ENCODE peak calls at places on chromosomes 1 and 21, in six cellular contexts. C, V, Z, H, L and N are unnamed samples. For H3K79me2, the result is how much of the 10 kb centered on the place peaks cover.

GRCh38 chr1:154320882-154321608 is at the start of gene AQP10:
- DNase-seq in C (no peak), L (no peak), V (no peak), Z (no peak), H (peak), N (no peak)

GRCh38 chr1:191134796-191135195 is 657.1 kb upstream of the BRINP3 start:
- DNase-seq in L (no peak), Z (no peak), V (no peak), H (peak), C (no peak), N (no peak)

GRCh38 chr21:44304846-44305245 is 5.0 kb downstream of the PFKL start:
- DNase-seq in H (peak), C (no peak), V (peak), L (no peak), Z (peak), N (peak)

GRCh38 chr1:204728456-204728855 is 42.9 kb upstream of the LRRN2 start:
- DNase-seq in V (no peak), Z (no peak), H (no peak), C (no peak), L (no peak), N (peak)

GRCh38 chr1:6386371-6386949 is 7.1 kb downstream of the ACOT7 start:
- DNase-seq in H (peak), C (no peak), Z (no peak), V (no peak), L (peak), N (peak)

GRCh38 chr1:182350839-182351238 is 40.8 kb downstream of the GLUL start:
- DNase-seq in Z (no peak), V (no peak), H (no peak), C (no peak), L (no peak), N (no peak)

GRCh38 chr1:18149113-18149641 is 41.6 kb downstream of the IGSF21 start:
- DNase-seq in H (peak), C (no peak), L (no peak), V (peak), Z (peak), N (peak)

GRCh38 chr1:38835230-38835827 is 24.2 kb downstream of the RRAGC start:
- DNase-seq in C (peak), H (peak), V (peak), L (peak), Z (peak), N (peak)

GRCh38 chr21:41758550-41758949 is 8.3 kb downstream of the RIPK4 start:
- DNase-seq in Z (no peak), C (peak), L (peak), H (no peak), V (no peak), N (peak)

GRCh38 chr21:30126575-30126974 is 40.0 kb downstream of the CLDN17 start:
- DNase-seq in H (no peak), Z (no peak), L (no peak), V (no peak), C (no peak), N (peak)

GRCh38 chr1:182570611-182570970 is 18.5 kb downstream of the RNASEL start:
- DNase-seq in C (no peak), Z (no peak), H (no peak), L (no peak), V (no peak), N (no peak)

GRCh38 chr1:20063861-20064292 is 6.1 kb upstream of the PLA2G5 start:
- DNase-seq in L (no peak), V (no peak), H (peak), Z (no peak), C (peak), N (peak)

GRCh38 chr21:38032402-38032801 is 116.1 kb upstream of the KCNJ6 start:
- DNase-seq in L (no peak), H (no peak), C (no peak), V (no peak), Z (no peak), N (no peak)

GRCh38 chr1:223273511-223273910 is 90.5 kb downstream of the SUSD4 start:
- DNase-seq in C (no peak), H (no peak), L (no peak), V (no peak), Z (no peak), N (no peak)

GRCh38 chr1:106986603-106987002 is 69.9 kb upstream of the PRMT6 start:
- DNase-seq in C (no peak), L (no peak), H (no peak), V (peak), Z (no peak), N (no peak)

GRCh38 chr1:147099192-147099591 is 73.1 kb downstream of the PRKAB2 start:
- DNase-seq in H (no peak), Z (no peak), C (no peak), V (no peak), L (no peak), N (peak)

GRCh38 chr1:157834430-157834829 is 7.2 kb downstream of the CD5L start:
- DNase-seq in H (no peak), Z (no peak), L (no peak), V (no peak), C (no peak), N (no peak)

GRCh38 chr1:184493987-184494388 is 107.2 kb downstream of the C1orf21 start:
- DNase-seq in V (no peak), C (no peak), L (no peak), H (no peak), Z (no peak), N (no peak)

GRCh38 chr1:209564904-209565303 is 18.6 kb upstream of the CAMK1G start:
- DNase-seq in L (no peak), C (no peak), Z (no peak), H (no peak), V (no peak), N (no peak)
- H3K27ac ChIP-seq in L (no peak), C (no peak), Z (no peak), H (no peak), V (no peak), N (no peak)

GRCh38 chr1:98049370-98050115 is 128.7 kb upstream of the DPYD start:
- DNase-seq in V (peak), L (no peak), C (no peak), H (peak), Z (peak), N (no peak)
- H3K79me2 ChIP-seq in V (under half), L (under half), C (under half), H (under half), Z (under half), N (under half)

DNA sequence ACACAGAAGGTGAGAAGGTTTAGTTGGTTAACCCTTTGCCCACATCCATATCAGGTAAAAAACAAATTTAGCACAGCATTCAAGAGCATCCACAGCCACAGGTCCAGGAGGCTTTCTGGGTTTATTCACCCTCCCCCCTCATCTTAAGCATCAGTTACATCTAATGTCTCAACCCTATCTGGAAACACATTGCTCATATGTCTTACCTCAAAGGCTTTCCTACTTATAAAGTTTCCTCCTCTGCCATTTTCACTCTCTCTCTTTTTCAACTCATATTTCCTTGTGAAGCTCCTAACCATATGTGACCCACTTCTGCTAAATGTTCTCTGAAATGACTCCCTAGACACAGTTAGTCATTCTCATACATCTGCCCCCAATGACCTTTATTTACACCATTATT is 47.9 kb upstream of the RUNX1 start:
- DNase-seq in Z (no peak), L (no peak), H (no peak), V (no peak), C (no peak), N (no peak)
- H3K27ac ChIP-seq in Z (no peak), L (no peak), H (no peak), V (no peak), C (no peak), N (no peak)

DNA sequence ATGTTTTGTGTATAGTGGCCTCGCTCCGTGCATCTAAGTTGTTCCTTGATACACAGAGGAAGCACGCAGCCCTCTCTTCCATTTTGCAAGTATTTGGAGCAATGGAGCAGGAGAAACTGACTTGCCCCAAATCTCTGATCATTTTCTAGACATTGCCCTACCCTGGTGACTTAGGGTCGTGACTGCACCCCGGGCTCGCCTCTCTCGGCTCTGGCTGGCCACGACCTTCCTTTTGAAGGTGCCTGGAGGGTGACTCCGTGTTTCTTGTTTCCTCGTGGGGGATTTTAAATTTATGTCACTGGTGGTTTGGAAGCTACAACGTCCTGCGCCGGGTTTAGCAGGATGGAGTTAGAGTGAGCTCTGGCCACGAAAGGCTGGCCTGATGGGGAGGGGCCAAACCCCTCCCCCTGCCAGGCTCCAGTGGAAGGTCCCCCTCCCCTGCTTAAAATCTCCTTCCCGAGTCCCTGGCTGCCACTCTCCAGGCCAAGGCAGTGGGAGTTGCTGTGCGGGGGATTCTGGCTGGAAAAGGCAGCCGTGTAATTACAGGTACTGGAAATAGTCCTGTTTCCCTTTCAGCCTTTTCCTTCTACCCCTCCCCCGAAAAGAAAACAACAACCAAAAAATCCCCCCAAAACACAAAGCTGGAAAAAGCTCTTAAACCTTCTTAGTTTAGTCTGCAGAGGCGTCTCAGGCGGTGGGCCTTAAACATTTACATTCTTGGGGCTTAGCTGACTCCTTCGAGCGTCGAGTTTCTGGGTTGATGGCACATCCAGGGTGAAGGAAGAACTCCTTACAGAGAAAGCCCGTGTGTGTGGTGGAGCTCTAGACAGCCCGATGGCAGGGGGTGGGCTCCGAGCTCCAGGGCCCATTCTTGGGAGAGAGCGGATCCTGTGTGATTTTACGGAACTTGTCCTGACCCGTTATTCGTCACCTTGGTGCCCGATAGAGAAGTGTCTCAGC is 28.1 kb downstream of the SPSB1 start:
- DNase-seq in V (peak), H (no peak), L (no peak), Z (no peak), C (no peak), N (no peak)
- H3K79me2 ChIP-seq in V (under half), H (half or more), L (under half), Z (under half), C (under half), N (half or more)

GRCh38 chr1:221001167-221001566 is 121.9 kb downstream of the HLX start:
- DNase-seq in L (no peak), C (no peak), Z (no peak), H (no peak), V (no peak), N (no peak)
- H3K27ac ChIP-seq in L (no peak), C (no peak), Z (no peak), H (no peak), V (no peak), N (no peak)

DNA sequence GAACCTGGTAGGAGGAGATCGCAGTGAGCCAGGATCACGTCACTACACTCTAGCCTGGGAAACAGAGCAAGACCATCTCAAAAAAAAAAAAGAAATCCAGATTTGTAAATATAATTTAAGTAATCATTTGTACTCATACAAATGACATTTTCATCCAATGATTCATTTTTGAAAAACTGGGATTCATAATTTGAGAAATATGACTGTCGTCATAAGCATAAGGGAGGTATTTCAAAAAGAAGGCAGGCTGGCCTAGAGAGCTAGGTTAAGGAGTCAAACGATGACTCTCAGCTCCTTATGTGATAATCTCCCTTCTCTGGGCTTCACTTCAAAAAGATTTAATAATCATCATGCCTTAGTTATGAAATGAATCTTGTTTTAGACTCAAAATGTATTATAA is 2.3 kb downstream of the GART start:
- DNase-seq in H (peak), V (no peak), L (no peak), Z (no peak), C (no peak), N (no peak)
- H3K79me2 ChIP-seq in H (under half), V (half or more), L (half or more), Z (under half), C (half or more), N (half or more)

DNA sequence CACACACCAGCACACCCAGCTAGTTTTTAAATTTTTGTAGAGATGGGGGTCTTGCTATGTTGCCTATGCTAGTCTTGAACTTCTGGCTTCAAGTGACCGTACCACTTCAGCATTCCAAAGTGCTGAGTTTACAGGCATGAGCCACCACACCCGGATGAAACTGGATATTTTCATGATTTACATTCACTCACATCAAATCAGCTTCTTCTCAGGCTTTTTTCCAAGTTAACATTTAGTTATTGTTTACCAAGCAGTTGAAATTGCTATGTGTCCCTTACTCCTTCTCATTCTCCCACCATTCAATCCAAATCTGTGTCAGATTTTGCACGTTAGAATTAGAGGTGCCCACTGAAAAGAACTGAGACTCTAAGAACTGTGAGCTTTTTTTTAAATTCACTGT is 18.3 kb downstream of the RIT1 start:
- DNase-seq in Z (no peak), H (peak), V (no peak), L (peak), C (peak), N (peak)
- H3K27ac ChIP-seq in Z (no peak), H (peak), V (no peak), L (peak), C (peak), N (peak)

GRCh38 chr1:89532866-89533265 is 8.2 kb downstream of the LRRC8B start:
- DNase-seq in Z (no peak), C (no peak), H (no peak), V (no peak), L (no peak), N (no peak)
- H3K79me2 ChIP-seq in Z (under half), C (half or more), H (under half), V (half or more), L (half or more), N (half or more)

GRCh38 chr1:93471911-93472310 is 24.0 kb downstream of the FNBP1L start:
- DNase-seq in H (peak), Z (no peak), C (no peak), L (no peak), V (no peak), N (peak)
- H3K27ac ChIP-seq in H (no peak), Z (no peak), C (no peak), L (no peak), V (peak), N (peak)